ENCODE peak calls at places on chromosome 7, in four cellular contexts. F is GM12878, A is K562, L is H1. Z is an unnamed sample. For H3K36me3, the result is how much of the 10 kb centered on the place peaks cover.

GRCh38 chr7:139867847-139868246 is 38.8 kb downstream of the TBXAS1 start:
- DNase-seq in A (no peak), F (no peak), L (no peak), Z (no peak)

GRCh38 chr7:44283381-44284211 is 41.8 kb downstream of the CAMK2B start:
- DNase-seq in F (no peak), A (no peak), L (no peak), Z (no peak)

GRCh38 chr7:147584771-147585193 is 1005.8 kb upstream of the C7orf33 start:
- DNase-seq in A (no peak), L (no peak), F (no peak), Z (no peak)

GRCh38 chr7:56106108-56107073 is at the start of gene CHCHD2:
- DNase-seq in L (peak), A (peak), F (peak), Z (peak)

GRCh38 chr7:138755331-138755747 is 42.5 kb upstream of the TMEM213 start:
- DNase-seq in L (no peak), F (no peak), A (no peak), Z (no peak)

GRCh38 chr7:43491984-43492383 is 90.9 kb upstream of the STK17A start:
- DNase-seq in F (no peak), A (no peak), L (no peak), Z (peak)

GRCh38 chr7:131370523-131370968 is 42.9 kb downstream of the MKLN1 start:
- DNase-seq in F (peak), L (peak), A (peak), Z (peak)

GRCh38 chr7:111752022-111752582 is 189.8 kb upstream of the IMMP2L start:
- DNase-seq in L (no peak), A (peak), F (no peak), Z (peak)

GRCh38 chr7:39507866-39508551 is 58.2 kb upstream of the YAE1 start:
- DNase-seq in A (no peak), L (no peak), F (no peak), Z (no peak)

GRCh38 chr7:77903597-77903996 is 105.0 kb downstream of the PHTF2 start:
- DNase-seq in A (peak), F (no peak), L (no peak), Z (peak)

GRCh38 chr7:124762611-124763143 is 2.9 kb downstream of the GPR37 start:
- DNase-seq in F (no peak), A (no peak), L (no peak), Z (peak)

GRCh38 chr7:13291010-13291409 is 603.6 kb downstream of the ARL4A start:
- DNase-seq in A (no peak), F (no peak), L (no peak), Z (no peak)

GRCh38 chr7:23759556-23760391 is 49.8 kb downstream of the STK31 start:
- DNase-seq in L (no peak), A (peak), F (no peak), Z (peak)

GRCh38 chr7:43953071-43953470 is 26.8 kb downstream of the UBE2D4 start:
- DNase-seq in L (no peak), F (no peak), A (no peak), Z (no peak)

GRCh38 chr7:31373337-31374289 is 33.1 kb upstream of the NEUROD6 start:
- DNase-seq in F (no peak), L (peak), A (peak), Z (peak)

GRCh38 chr7:116663744-116664143 is 8.3 kb upstream of the MET start:
- DNase-seq in A (no peak), L (no peak), F (no peak), Z (no peak)

GRCh38 chr7:2030475-2031456 is 202.0 kb downstream of the MAD1L1 start:
- DNase-seq in A (peak), L (no peak), F (no peak), Z (no peak)

GRCh38 chr7:156218544-156219306 is 406.5 kb upstream of the SHH start:
- DNase-seq in F (no peak), L (no peak), A (no peak), Z (no peak)

GRCh38 chr7:47651355-47652317 is 69.7 kb upstream of the TNS3 start:
- DNase-seq in F (no peak), L (no peak), A (no peak), Z (peak)

GRCh38 chr7:22248111-22248809 is 108.7 kb downstream of the RAPGEF5 start:
- DNase-seq in F (no peak), L (no peak), A (no peak), Z (peak)

GRCh38 chr7:116588641-116589594 is 64.1 kb downstream of the CAV1 start:
- DNase-seq in F (no peak), L (no peak), A (peak), Z (peak)

GRCh38 chr7:44396498-44396897 is 71.1 kb upstream of the CAMK2B start:
- DNase-seq in A (no peak), L (no peak), F (no peak), Z (no peak)

GRCh38 chr7:30029696-30030095 is 1.5 kb downstream of the PLEKHA8 start:
- DNase-seq in A (peak), L (no peak), F (no peak), Z (no peak)

GRCh38 chr7:2109936-2110585 is 122.7 kb downstream of the MAD1L1 start:
- DNase-seq in F (peak), A (peak), L (no peak), Z (peak)

GRCh38 chr7:80729586-80730320 is 91.3 kb downstream of the CD36 start:
- DNase-seq in L (no peak), F (no peak), A (no peak), Z (peak)

GRCh38 chr7:127895360-127895759 is 135.9 kb downstream of the LRRC4 start:
- DNase-seq in A (peak), L (no peak), F (no peak), Z (no peak)

GRCh38 chr7:127900116-127900515 is 131.1 kb downstream of the LRRC4 start:
- DNase-seq in L (no peak), F (no peak), A (no peak), Z (no peak)

GRCh38 chr7:127896683-127897082 is 134.6 kb downstream of the LRRC4 start:
- DNase-seq in A (no peak), F (no peak), L (no peak), Z (no peak)

GRCh38 chr7:127895814-127896280 is 135.4 kb downstream of the LRRC4 start:
- DNase-seq in L (no peak), A (peak), F (no peak), Z (no peak)

GRCh38 chr7:127897704-127898454 is 133.4 kb downstream of the LRRC4 start:
- DNase-seq in A (no peak), L (no peak), F (no peak), Z (peak)
- TF ChIP-seq CHD1 in A (no peak), L (no peak), F (no peak), Z (no peak)

GRCh38 chr7:5629941-5630340 is 151.5 kb downstream of the RNF216 start:
- DNase-seq in F (no peak), L (no peak), A (no peak), Z (peak)

GRCh38 chr7:5627745-5628547 is 153.5 kb downstream of the RNF216 start:
- DNase-seq in F (no peak), A (no peak), L (no peak), Z (no peak)

GRCh38 chr7:5631185-5631584 is 150.3 kb downstream of the RNF216 start:
- DNase-seq in A (no peak), L (no peak), F (no peak), Z (no peak)

GRCh38 chr7:5631752-5632151 is 149.7 kb downstream of the RNF216 start:
- DNase-seq in L (no peak), A (no peak), F (no peak), Z (no peak)

GRCh38 chr7:5630670-5631069 is 150.8 kb downstream of the RNF216 start:
- DNase-seq in F (no peak), L (no peak), A (no peak), Z (no peak)
- H3K27ac ChIP-seq in F (no peak), L (no peak), A (no peak), Z (no peak)

DNA sequence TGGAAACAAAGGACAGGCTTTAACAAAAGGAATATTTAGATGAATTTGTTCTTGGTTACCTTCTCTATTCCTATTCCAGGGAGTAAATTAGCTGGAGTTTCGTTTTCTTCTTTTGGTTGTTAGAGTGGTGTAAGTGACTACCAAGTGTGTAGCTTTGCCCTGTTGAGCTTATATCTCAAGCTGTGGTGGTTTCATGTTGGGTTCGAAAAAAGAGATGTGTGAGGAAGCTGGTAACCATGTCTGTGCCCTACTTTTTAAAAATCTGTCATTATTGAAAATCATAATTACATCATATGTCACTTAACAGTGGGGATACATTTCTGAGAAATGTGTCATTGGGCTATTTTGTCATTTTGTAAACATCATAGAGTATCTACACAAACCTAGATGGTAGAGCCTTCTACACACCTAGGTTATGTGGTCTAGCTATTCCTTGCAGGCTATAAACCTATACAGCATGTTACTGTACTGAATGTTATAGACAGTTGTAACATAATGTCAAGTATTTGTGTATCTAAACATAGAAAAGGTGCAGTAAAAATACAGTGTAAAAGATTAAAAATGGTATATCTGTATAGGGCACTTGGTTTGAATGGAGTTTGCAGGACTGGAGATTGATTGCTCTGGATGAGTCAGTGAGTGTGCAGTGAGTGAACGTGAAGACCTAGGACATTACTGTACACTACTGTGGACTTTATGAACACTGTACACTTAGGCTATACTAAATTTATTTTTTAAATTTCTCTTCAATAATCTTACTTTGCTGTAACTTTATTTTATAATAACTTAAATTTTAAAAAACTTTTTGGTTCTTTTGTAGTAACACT is 90.4 kb downstream of the SEPTIN7 start:
- DNase-seq in F (no peak), L (no peak), A (no peak), Z (no peak)
- H3K36me3 ChIP-seq in F (under half), L (under half), A (under half), Z (under half)

GRCh38 chr7:128458956-128459355 is 3.3 kb downstream of the HILPDA start:
- DNase-seq in F (peak), L (no peak), A (no peak), Z (no peak)

GRCh38 chr7:128453836-128454804 is 1.6 kb upstream of the HILPDA start:
- DNase-seq in F (no peak), L (no peak), A (no peak), Z (peak)

GRCh38 chr7:128452552-128452951 is 3.1 kb upstream of the HILPDA start:
- DNase-seq in A (no peak), F (no peak), L (no peak), Z (no peak)

GRCh38 chr7:128455556-128456254 is at the start of gene HILPDA:
- DNase-seq in F (peak), L (no peak), A (peak), Z (peak)

GRCh38 chr7:128454808-128455555 is 696 bp upstream of the HILPDA start:
- DNase-seq in L (no peak), F (no peak), A (peak), Z (peak)
- TF ChIP-seq CHD1 in L (no peak), F (no peak), A (no peak), Z (no peak)

GRCh38 chr7:805261-805660 is 27.0 kb upstream of the SUN1 start:
- DNase-seq in F (no peak), A (no peak), L (no peak), Z (no peak)
- H3K27ac ChIP-seq in F (no peak), A (no peak), L (no peak), Z (no peak)